ENCODE peak calls at places on chromosomes 3 and 15, in four cellular contexts. One of them, this sample, is unnamed.

GRCh38 chr3:41652931-41653330 is 309.0 kb downstream of the ULK4 start:
- DNase-seq in H9: no peak
- DNase-seq in IMR-90: peak
- DNase-seq in H1: no peak
- DNase-seq in this sample: peak

GRCh38 chr3:64109438-64109837 is 86.1 kb upstream of the PSMD6 start:
- DNase-seq in H9: peak
- DNase-seq in IMR-90: no peak
- DNase-seq in H1: no peak
- DNase-seq in this sample: peak

GRCh38 chr3:36941658-36942057 is 3.2 kb downstream of the TRANK1 start:
- DNase-seq in H9: no peak
- DNase-seq in IMR-90: peak
- DNase-seq in H1: no peak
- DNase-seq in this sample: no peak

GRCh38 chr3:194755689-194756459 is 70.2 kb downstream of the FAM43A start:
- DNase-seq in H9: no peak
- DNase-seq in IMR-90: no peak
- DNase-seq in H1: no peak
- DNase-seq in this sample: no peak

GRCh38 chr3:113084777-113085176 is 94.0 kb downstream of the GTPBP8 start:
- DNase-seq in H9: no peak
- DNase-seq in IMR-90: peak
- DNase-seq in H1: no peak
- DNase-seq in this sample: no peak

GRCh38 chr3:71456155-71456554 is 127.4 kb downstream of the FOXP1 start:
- DNase-seq in H9: no peak
- DNase-seq in IMR-90: peak
- DNase-seq in H1: no peak
- DNase-seq in this sample: no peak

GRCh38 chr15:70116317-70116716 is 18.6 kb upstream of the TLE3 start:
- DNase-seq in H9: no peak
- DNase-seq in IMR-90: no peak
- DNase-seq in H1: no peak
- DNase-seq in this sample: no peak

GRCh38 chr3:165635791-165636681 is 201.2 kb downstream of the BCHE start:
- DNase-seq in H9: no peak
- DNase-seq in IMR-90: peak
- DNase-seq in H1: no peak
- DNase-seq in this sample: no peak

GRCh38 chr3:144189044-144189443 is 217.4 kb downstream of the DIPK2A start:
- DNase-seq in H9: no peak
- DNase-seq in IMR-90: peak
- DNase-seq in H1: no peak
- DNase-seq in this sample: peak

GRCh38 chr3:119625451-119626153 is 27.9 kb downstream of the PLA1A start:
- DNase-seq in H9: no peak
- DNase-seq in IMR-90: no peak
- DNase-seq in H1: no peak
- DNase-seq in this sample: peak

GRCh38 chr15:34810455-34811146 is 15.3 kb upstream of the ACTC1 start:
- DNase-seq in H9: no peak
- DNase-seq in IMR-90: peak
- DNase-seq in H1: no peak
- DNase-seq in this sample: peak

GRCh38 chr3:152452318-152452717 is 183.6 kb downstream of the MBNL1 start:
- DNase-seq in H9: no peak
- DNase-seq in IMR-90: peak
- DNase-seq in H1: no peak
- DNase-seq in this sample: no peak

GRCh38 chr3:3068358-3068881 is 41.8 kb downstream of the IL5RA start:
- DNase-seq in H9: no peak
- DNase-seq in IMR-90: no peak
- DNase-seq in H1: no peak
- DNase-seq in this sample: no peak

GRCh38 chr3:36476274-36476942 is 96.1 kb downstream of the STAC start:
- DNase-seq in H9: no peak
- DNase-seq in IMR-90: no peak
- DNase-seq in H1: no peak
- DNase-seq in this sample: no peak

GRCh38 chr3:30548605-30549004 is 57.8 kb upstream of the TGFBR2 start:
- DNase-seq in H9: peak
- DNase-seq in IMR-90: no peak
- DNase-seq in H1: no peak
- DNase-seq in this sample: peak

GRCh38 chr3:61562810-61563613 is 1.6 kb downstream of the PTPRG start:
- DNase-seq in H9: no peak
- DNase-seq in IMR-90: peak
- DNase-seq in H1: no peak
- DNase-seq in this sample: peak

GRCh38 chr15:41647269-41647668 is 12.9 kb upstream of the MGA start:
- DNase-seq in H9: no peak
- DNase-seq in IMR-90: no peak
- DNase-seq in H1: no peak
- DNase-seq in this sample: no peak

GRCh38 chr3:51280171-51280570 is 104.9 kb upstream of the MANF start:
- DNase-seq in H9: no peak
- DNase-seq in IMR-90: no peak
- DNase-seq in H1: no peak
- DNase-seq in this sample: no peak

GRCh38 chr3:138935864-138936762 is 10.8 kb downstream of the FOXL2 start:
- DNase-seq in H9: peak
- DNase-seq in IMR-90: peak
- DNase-seq in H1: no peak
- DNase-seq in this sample: peak

GRCh38 chr3:16400143-16400935 is 113.2 kb downstream of the RFTN1 start:
- DNase-seq in H9: no peak
- DNase-seq in IMR-90: no peak
- DNase-seq in H1: no peak
- DNase-seq in this sample: no peak

GRCh38 chr15:35519536-35520149 is 26.3 kb downstream of the DPH6 start:
- DNase-seq in H9: no peak
- DNase-seq in IMR-90: peak
- DNase-seq in H1: no peak
- DNase-seq in this sample: peak

GRCh38 chr3:174341014-174341413 is 518.1 kb upstream of the NAALADL2 start:
- DNase-seq in H9: no peak
- DNase-seq in IMR-90: no peak
- DNase-seq in H1: no peak
- DNase-seq in this sample: no peak

GRCh38 chr3:99999541-99999940 is 114.8 kb downstream of the FILIP1L start:
- DNase-seq in H9: no peak
- DNase-seq in IMR-90: peak
- DNase-seq in H1: no peak
- DNase-seq in this sample: no peak

GRCh38 chr3:158743664-158744566 is 11.7 kb upstream of the RARRES1 start:
- DNase-seq in H9: no peak
- DNase-seq in IMR-90: no peak
- DNase-seq in H1: no peak
- DNase-seq in this sample: no peak

GRCh38 chr3:61181874-61182273 is 69.4 kb downstream of the FHIT start:
- DNase-seq in H9: no peak
- DNase-seq in IMR-90: peak
- DNase-seq in H1: no peak
- DNase-seq in this sample: peak

GRCh38 chr15:97966924-97967620 is 6.6 kb downstream of the ARRDC4 start:
- DNase-seq in H9: no peak
- DNase-seq in IMR-90: no peak
- DNase-seq in H1: no peak
- DNase-seq in this sample: no peak

GRCh38 chr3:138180375-138181029 is 5.8 kb upstream of the DBR1 start:
- DNase-seq in H9: no peak
- DNase-seq in IMR-90: peak
- DNase-seq in H1: no peak
- DNase-seq in this sample: peak

GRCh38 chr15:48647963-48648362 is 2.5 kb upstream of the FBN1 start:
- DNase-seq in H9: peak
- DNase-seq in IMR-90: peak
- DNase-seq in H1: no peak
- DNase-seq in this sample: peak

GRCh38 chr15:87713405-87713995 is 543.0 kb downstream of the NTRK3 start:
- DNase-seq in H9: no peak
- DNase-seq in IMR-90: no peak
- DNase-seq in H1: no peak
- DNase-seq in this sample: no peak

GRCh38 chr15:87710406-87710805 is 546.1 kb downstream of the NTRK3 start:
- DNase-seq in H9: no peak
- DNase-seq in IMR-90: peak
- DNase-seq in H1: no peak
- DNase-seq in this sample: no peak

GRCh38 chr15:87711011-87711410 is 545.5 kb downstream of the NTRK3 start:
- DNase-seq in H9: no peak
- DNase-seq in IMR-90: peak
- DNase-seq in H1: no peak
- DNase-seq in this sample: no peak

GRCh38 chr15:87715252-87715651 is 541.3 kb downstream of the NTRK3 start:
- DNase-seq in H9: no peak
- DNase-seq in IMR-90: no peak
- DNase-seq in H1: no peak
- DNase-seq in this sample: no peak

DNA sequence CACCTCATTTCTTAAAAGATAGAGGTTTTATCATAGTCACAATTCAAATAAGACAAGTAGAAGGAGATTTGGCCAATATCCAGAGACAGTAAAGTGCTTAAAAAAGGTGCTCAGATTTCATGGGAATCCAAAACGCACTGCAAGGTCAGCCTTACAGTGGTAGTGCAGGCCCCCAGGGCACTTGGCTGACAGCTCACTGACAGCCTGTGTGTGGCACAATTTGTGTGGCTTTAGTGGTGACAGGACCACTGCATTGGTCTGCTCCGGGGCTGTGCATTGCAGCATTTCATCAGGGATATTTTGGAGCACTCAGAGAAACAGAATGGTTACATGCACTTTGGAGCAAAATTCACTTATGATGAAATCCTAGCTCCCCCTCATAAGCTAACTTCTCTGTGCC is 544.3 kb downstream of the NTRK3 start:
- DNase-seq in H9: no peak
- DNase-seq in IMR-90: no peak
- DNase-seq in H1: no peak
- DNase-seq in this sample: no peak
- H4K5ac ChIP-seq in H9: no peak
- H4K5ac ChIP-seq in IMR-90: no peak
- H4K5ac ChIP-seq in H1: no peak
- H4K5ac ChIP-seq in this sample: no peak

GRCh38 chr15:62902821-62903220 is 139.7 kb upstream of the TPM1 start:
- DNase-seq in H9: peak
- DNase-seq in IMR-90: no peak
- DNase-seq in H1: no peak
- DNase-seq in this sample: peak
- H4K8ac ChIP-seq in H9: no peak
- H4K8ac ChIP-seq in IMR-90: no peak
- H4K8ac ChIP-seq in H1: no peak
- H4K8ac ChIP-seq in this sample: no peak

DNA sequence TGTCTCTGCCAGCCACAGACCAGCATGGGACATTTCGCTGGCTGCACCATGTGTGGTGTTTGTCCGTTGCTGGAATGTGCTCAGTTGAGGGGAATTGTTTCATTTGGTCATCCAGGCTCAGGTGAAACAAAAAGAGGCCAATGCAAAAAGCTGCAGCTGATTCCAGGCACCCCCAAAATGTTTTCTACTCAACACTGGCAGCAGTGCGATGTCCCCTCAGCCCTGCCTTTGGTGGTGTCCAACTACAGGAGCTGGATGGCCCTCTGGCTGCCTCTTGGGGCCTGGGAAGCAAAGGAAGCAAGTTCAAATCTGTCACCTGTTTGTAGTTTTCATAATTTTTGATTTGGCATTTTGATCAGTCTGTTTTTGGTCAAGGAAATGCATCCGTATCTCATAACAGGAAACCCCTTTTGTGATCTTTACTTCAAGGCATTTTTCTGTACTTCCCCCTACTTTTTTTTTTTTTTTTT is 141.8 kb downstream of the EEFSEC start:
- DNase-seq in H9: peak
- DNase-seq in IMR-90: no peak
- DNase-seq in H1: no peak
- DNase-seq in this sample: no peak
- H4K5ac ChIP-seq in H9: no peak
- H4K5ac ChIP-seq in IMR-90: no peak
- H4K5ac ChIP-seq in H1: no peak
- H4K5ac ChIP-seq in this sample: no peak

GRCh38 chr15:39919396-39919739 is 698 bp downstream of the GPR176 start:
- DNase-seq in H9: no peak
- DNase-seq in IMR-90: no peak
- DNase-seq in H1: no peak
- DNase-seq in this sample: peak
- H4K8ac ChIP-seq in H9: no peak
- H4K8ac ChIP-seq in IMR-90: peak
- H4K8ac ChIP-seq in H1: peak
- H4K8ac ChIP-seq in this sample: no peak

GRCh38 chr15:78444255-78444654 is 6.2 kb downstream of the IREB2 start:
- DNase-seq in H9: no peak
- DNase-seq in IMR-90: no peak
- DNase-seq in H1: no peak
- DNase-seq in this sample: peak

GRCh38 chr15:78449220-78449999 is 11.4 kb downstream of the IREB2 start:
- DNase-seq in H9: no peak
- DNase-seq in IMR-90: no peak
- DNase-seq in H1: no peak
- DNase-seq in this sample: no peak

GRCh38 chr15:78448441-78449219 is 10.6 kb downstream of the IREB2 start:
- DNase-seq in H9: no peak
- DNase-seq in IMR-90: peak
- DNase-seq in H1: no peak
- DNase-seq in this sample: peak

GRCh38 chr15:78446551-78446950 is 8.5 kb downstream of the IREB2 start:
- DNase-seq in H9: no peak
- DNase-seq in IMR-90: no peak
- DNase-seq in H1: no peak
- DNase-seq in this sample: no peak

DNA sequence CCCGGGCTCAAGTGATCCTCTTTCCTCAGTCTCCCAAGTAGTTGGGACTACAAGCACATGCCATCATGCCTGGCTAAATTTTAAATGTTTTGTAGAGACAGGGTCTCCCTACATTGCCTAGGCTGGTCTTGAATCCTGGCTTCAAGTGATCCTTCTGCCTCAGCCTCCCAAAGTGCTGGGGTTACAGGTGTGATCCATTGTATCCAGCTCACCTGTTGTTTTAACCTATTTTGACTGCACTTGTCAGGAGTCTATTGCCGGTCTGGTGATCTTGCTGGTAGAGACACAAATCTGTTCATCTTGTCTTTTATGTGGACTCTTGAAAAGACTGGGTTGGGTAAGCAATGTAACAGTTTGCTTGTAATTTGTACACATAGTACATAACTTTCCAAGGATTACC is 7.9 kb downstream of the IREB2 start:
- DNase-seq in H9: no peak
- DNase-seq in IMR-90: no peak
- DNase-seq in H1: no peak
- DNase-seq in this sample: no peak
- H4K5ac ChIP-seq in H9: no peak
- H4K5ac ChIP-seq in IMR-90: no peak
- H4K5ac ChIP-seq in H1: no peak
- H4K5ac ChIP-seq in this sample: no peak